ENCODE peak calls at places on chromosomes 1 and 21, in six cellular contexts. One of them, this sample, is unnamed.

GRCh38 chr1:1013922-1014617 is 773 bp downstream of the ISG15 start:
- DNase-seq in Right ventricle myocardium superior: no peak
- DNase-seq in C1 segment of cervical spinal cord: no peak
- DNase-seq in central memory CD4-positive, alpha-beta T cell: peak; percentile 46
- DNase-seq in naive thymus-derived CD4-positive, alpha-beta T cell: no peak
- DNase-seq in anterior cingulate cortex: no peak
- DNase-seq in this sample: no peak

GRCh38 chr21:42555756-42556438 is 42.2 kb downstream of the SLC37A1 start:
- DNase-seq in C1 segment of cervical spinal cord: no peak
- DNase-seq in Right ventricle myocardium superior: no peak
- DNase-seq in anterior cingulate cortex: no peak
- DNase-seq in central memory CD4-positive, alpha-beta T cell: no peak
- DNase-seq in naive thymus-derived CD4-positive, alpha-beta T cell: no peak
- DNase-seq in this sample: no peak

GRCh38 chr1:162861101-162861500 is at the start of gene CCDC190:
- DNase-seq in Right ventricle myocardium superior: peak; percentile 44
- DNase-seq in anterior cingulate cortex: peak; percentile 21
- DNase-seq in C1 segment of cervical spinal cord: peak; percentile 3
- DNase-seq in central memory CD4-positive, alpha-beta T cell: no peak
- DNase-seq in naive thymus-derived CD4-positive, alpha-beta T cell: no peak
- DNase-seq in this sample: peak; percentile 86

GRCh38 chr21:34020005-34020847 is 53.2 kb upstream of the MRPS6 start:
- DNase-seq in central memory CD4-positive, alpha-beta T cell: no peak
- DNase-seq in C1 segment of cervical spinal cord: no peak
- DNase-seq in Right ventricle myocardium superior: no peak
- DNase-seq in naive thymus-derived CD4-positive, alpha-beta T cell: no peak
- DNase-seq in anterior cingulate cortex: no peak
- DNase-seq in this sample: no peak

GRCh38 chr1:117618450-117619122 is 12.7 kb downstream of the TENT5C start:
- DNase-seq in C1 segment of cervical spinal cord: no peak
- DNase-seq in naive thymus-derived CD4-positive, alpha-beta T cell: no peak
- DNase-seq in Right ventricle myocardium superior: no peak
- DNase-seq in central memory CD4-positive, alpha-beta T cell: no peak
- DNase-seq in anterior cingulate cortex: no peak
- DNase-seq in this sample: no peak

GRCh38 chr1:151801310-151801820 is 3.9 kb downstream of the LINGO4 start:
- DNase-seq in anterior cingulate cortex: no peak
- DNase-seq in Right ventricle myocardium superior: no peak
- DNase-seq in naive thymus-derived CD4-positive, alpha-beta T cell: no peak
- DNase-seq in central memory CD4-positive, alpha-beta T cell: no peak
- DNase-seq in C1 segment of cervical spinal cord: no peak
- DNase-seq in this sample: no peak

GRCh38 chr1:50271968-50272578 is 151.2 kb downstream of the DMRTA2 start:
- DNase-seq in C1 segment of cervical spinal cord: peak; percentile 2
- DNase-seq in naive thymus-derived CD4-positive, alpha-beta T cell: no peak
- DNase-seq in Right ventricle myocardium superior: peak; percentile 48
- DNase-seq in anterior cingulate cortex: no peak
- DNase-seq in central memory CD4-positive, alpha-beta T cell: no peak
- DNase-seq in this sample: peak; percentile 51

GRCh38 chr1:107293901-107294600 is 153.2 kb downstream of the NTNG1 start:
- DNase-seq in C1 segment of cervical spinal cord: no peak
- DNase-seq in Right ventricle myocardium superior: no peak
- DNase-seq in naive thymus-derived CD4-positive, alpha-beta T cell: no peak
- DNase-seq in central memory CD4-positive, alpha-beta T cell: no peak
- DNase-seq in anterior cingulate cortex: no peak
- DNase-seq in this sample: no peak

GRCh38 chr1:163959622-163960021 is 599.4 kb upstream of the PBX1 start:
- DNase-seq in anterior cingulate cortex: no peak
- DNase-seq in central memory CD4-positive, alpha-beta T cell: no peak
- DNase-seq in C1 segment of cervical spinal cord: no peak
- DNase-seq in naive thymus-derived CD4-positive, alpha-beta T cell: no peak
- DNase-seq in Right ventricle myocardium superior: no peak
- DNase-seq in this sample: no peak

GRCh38 chr1:102365074-102365473 is 368.3 kb upstream of the OLFM3 start:
- DNase-seq in central memory CD4-positive, alpha-beta T cell: no peak
- DNase-seq in Right ventricle myocardium superior: no peak
- DNase-seq in naive thymus-derived CD4-positive, alpha-beta T cell: no peak
- DNase-seq in C1 segment of cervical spinal cord: no peak
- DNase-seq in anterior cingulate cortex: no peak
- DNase-seq in this sample: no peak

GRCh38 chr21:44977616-44978340 is 37.9 kb downstream of the SLX9 start:
- DNase-seq in C1 segment of cervical spinal cord: no peak
- DNase-seq in anterior cingulate cortex: no peak
- DNase-seq in naive thymus-derived CD4-positive, alpha-beta T cell: no peak
- DNase-seq in Right ventricle myocardium superior: no peak
- DNase-seq in central memory CD4-positive, alpha-beta T cell: no peak
- DNase-seq in this sample: no peak

GRCh38 chr1:100706861-100707260 is 12.7 kb upstream of the VCAM1 start:
- DNase-seq in naive thymus-derived CD4-positive, alpha-beta T cell: no peak
- DNase-seq in Right ventricle myocardium superior: no peak
- DNase-seq in C1 segment of cervical spinal cord: no peak
- DNase-seq in central memory CD4-positive, alpha-beta T cell: no peak
- DNase-seq in anterior cingulate cortex: no peak
- DNase-seq in this sample: no peak

GRCh38 chr1:48761411-48761810 is 15.3 kb downstream of the BEND5 start:
- DNase-seq in Right ventricle myocardium superior: no peak
- DNase-seq in central memory CD4-positive, alpha-beta T cell: no peak
- DNase-seq in naive thymus-derived CD4-positive, alpha-beta T cell: no peak
- DNase-seq in anterior cingulate cortex: no peak
- DNase-seq in C1 segment of cervical spinal cord: no peak
- DNase-seq in this sample: peak; percentile 67

GRCh38 chr1:226560243-226560642 is 11.7 kb downstream of the STUM start:
- DNase-seq in C1 segment of cervical spinal cord: no peak
- DNase-seq in naive thymus-derived CD4-positive, alpha-beta T cell: no peak
- DNase-seq in anterior cingulate cortex: no peak
- DNase-seq in Right ventricle myocardium superior: no peak
- DNase-seq in central memory CD4-positive, alpha-beta T cell: no peak
- DNase-seq in this sample: no peak

GRCh38 chr1:22512873-22513272 is 50.4 kb upstream of the EPHA8 start:
- DNase-seq in anterior cingulate cortex: no peak
- DNase-seq in Right ventricle myocardium superior: no peak
- DNase-seq in naive thymus-derived CD4-positive, alpha-beta T cell: no peak
- DNase-seq in central memory CD4-positive, alpha-beta T cell: no peak
- DNase-seq in C1 segment of cervical spinal cord: no peak
- DNase-seq in this sample: no peak

GRCh38 chr1:172745014-172745413 is 86.1 kb downstream of the FASLG start:
- DNase-seq in C1 segment of cervical spinal cord: no peak
- DNase-seq in naive thymus-derived CD4-positive, alpha-beta T cell: peak; percentile 72
- DNase-seq in anterior cingulate cortex: no peak
- DNase-seq in central memory CD4-positive, alpha-beta T cell: peak; percentile 52
- DNase-seq in Right ventricle myocardium superior: no peak
- DNase-seq in this sample: peak; percentile 89

GRCh38 chr1:245031041-245031440 is 123.7 kb upstream of the KIF26B start:
- DNase-seq in C1 segment of cervical spinal cord: no peak
- DNase-seq in Right ventricle myocardium superior: no peak
- DNase-seq in central memory CD4-positive, alpha-beta T cell: no peak
- DNase-seq in anterior cingulate cortex: no peak
- DNase-seq in naive thymus-derived CD4-positive, alpha-beta T cell: no peak
- DNase-seq in this sample: peak; percentile 6

GRCh38 chr1:161193561-161194235 is 5.2 kb downstream of the ADAMTS4 start:
- DNase-seq in Right ventricle myocardium superior: no peak
- DNase-seq in anterior cingulate cortex: no peak
- DNase-seq in central memory CD4-positive, alpha-beta T cell: no peak
- DNase-seq in naive thymus-derived CD4-positive, alpha-beta T cell: no peak
- DNase-seq in C1 segment of cervical spinal cord: peak; percentile 73
- DNase-seq in this sample: no peak

GRCh38 chr1:169711469-169712308 is at the start of gene SELL:
- DNase-seq in naive thymus-derived CD4-positive, alpha-beta T cell: peak; percentile 83
- DNase-seq in Right ventricle myocardium superior: peak; percentile 46
- DNase-seq in anterior cingulate cortex: no peak
- DNase-seq in central memory CD4-positive, alpha-beta T cell: peak; percentile 72
- DNase-seq in C1 segment of cervical spinal cord: peak; percentile 34
- DNase-seq in this sample: peak; percentile 75

GRCh38 chr1:42165511-42166210 is 1.1 kb upstream of the GUCA2A start:
- DNase-seq in anterior cingulate cortex: no peak
- DNase-seq in C1 segment of cervical spinal cord: no peak
- DNase-seq in Right ventricle myocardium superior: peak; percentile 81
- DNase-seq in naive thymus-derived CD4-positive, alpha-beta T cell: no peak
- DNase-seq in central memory CD4-positive, alpha-beta T cell: no peak
- DNase-seq in this sample: peak; percentile 88

GRCh38 chr21:32403201-32403701 is 9.3 kb upstream of the EVA1C start:
- DNase-seq in Right ventricle myocardium superior: peak; percentile 67
- DNase-seq in anterior cingulate cortex: no peak
- DNase-seq in central memory CD4-positive, alpha-beta T cell: peak; percentile 56
- DNase-seq in naive thymus-derived CD4-positive, alpha-beta T cell: peak; percentile 54
- DNase-seq in C1 segment of cervical spinal cord: peak; percentile 33
- DNase-seq in this sample: peak; percentile 87

GRCh38 chr1:11842154-11843041 is 5.2 kb downstream of the NPPA start:
- DNase-seq in Right ventricle myocardium superior: no peak
- DNase-seq in central memory CD4-positive, alpha-beta T cell: no peak
- DNase-seq in naive thymus-derived CD4-positive, alpha-beta T cell: no peak
- DNase-seq in anterior cingulate cortex: no peak
- DNase-seq in C1 segment of cervical spinal cord: peak; percentile 5
- DNase-seq in this sample: no peak

GRCh38 chr1:20371411-20371810 is 80.7 kb downstream of the VWA5B1 start:
- DNase-seq in Right ventricle myocardium superior: no peak
- DNase-seq in naive thymus-derived CD4-positive, alpha-beta T cell: no peak
- DNase-seq in C1 segment of cervical spinal cord: no peak
- DNase-seq in central memory CD4-positive, alpha-beta T cell: no peak
- DNase-seq in anterior cingulate cortex: no peak
- DNase-seq in this sample: peak; percentile 70